ENCODE peak calls at places on chromosome 7, in five cellular contexts. N is PC-3, O is stomach, B is cardiac muscle cell, W is A673. Z is an unnamed sample.

GRCh38 chr7:130958846-130959245 is 224.8 kb upstream of the KLF14 start:
- DNase-seq in B (no peak), O (no peak), W (no peak), N (no peak), Z (no peak)

GRCh38 chr7:2459674-2460073 is 16.5 kb downstream of the GRIFIN start:
- DNase-seq in B (no peak), O (no peak), N (no peak), W (no peak), Z (no peak)

GRCh38 chr7:27198138-27198841 is 1.6 kb downstream of the HOXA13 start:
- DNase-seq in O (no peak), N (peak), W (no peak), B (no peak), Z (peak)

GRCh38 chr7:24722386-24723177 is 34.7 kb downstream of the GSDME start:
- DNase-seq in O (no peak), N (peak), B (peak), W (peak), Z (no peak)

GRCh38 chr7:904847-905246 is 28.5 kb downstream of the GET4 start:
- DNase-seq in B (peak), W (peak), N (peak), O (no peak), Z (no peak)

GRCh38 chr7:128918266-128918665 is 7.8 kb upstream of the KCP start:
- DNase-seq in W (no peak), N (no peak), B (no peak), O (no peak), Z (no peak)

GRCh38 chr7:1696671-1697498 is 26.8 kb downstream of the ELFN1 start:
- DNase-seq in B (no peak), N (no peak), O (no peak), W (no peak), Z (peak)

GRCh38 chr7:44880317-44881018 is 4.9 kb downstream of the PURB start:
- DNase-seq in N (no peak), O (no peak), W (no peak), B (no peak), Z (no peak)

GRCh38 chr7:20229652-20230500 is 12.7 kb upstream of the MACC1 start:
- DNase-seq in N (peak), O (no peak), B (peak), W (peak), Z (no peak)

GRCh38 chr7:1394371-1394770 is 64.9 kb downstream of the MICALL2 start:
- DNase-seq in B (no peak), W (no peak), O (no peak), N (no peak), Z (no peak)

DNA sequence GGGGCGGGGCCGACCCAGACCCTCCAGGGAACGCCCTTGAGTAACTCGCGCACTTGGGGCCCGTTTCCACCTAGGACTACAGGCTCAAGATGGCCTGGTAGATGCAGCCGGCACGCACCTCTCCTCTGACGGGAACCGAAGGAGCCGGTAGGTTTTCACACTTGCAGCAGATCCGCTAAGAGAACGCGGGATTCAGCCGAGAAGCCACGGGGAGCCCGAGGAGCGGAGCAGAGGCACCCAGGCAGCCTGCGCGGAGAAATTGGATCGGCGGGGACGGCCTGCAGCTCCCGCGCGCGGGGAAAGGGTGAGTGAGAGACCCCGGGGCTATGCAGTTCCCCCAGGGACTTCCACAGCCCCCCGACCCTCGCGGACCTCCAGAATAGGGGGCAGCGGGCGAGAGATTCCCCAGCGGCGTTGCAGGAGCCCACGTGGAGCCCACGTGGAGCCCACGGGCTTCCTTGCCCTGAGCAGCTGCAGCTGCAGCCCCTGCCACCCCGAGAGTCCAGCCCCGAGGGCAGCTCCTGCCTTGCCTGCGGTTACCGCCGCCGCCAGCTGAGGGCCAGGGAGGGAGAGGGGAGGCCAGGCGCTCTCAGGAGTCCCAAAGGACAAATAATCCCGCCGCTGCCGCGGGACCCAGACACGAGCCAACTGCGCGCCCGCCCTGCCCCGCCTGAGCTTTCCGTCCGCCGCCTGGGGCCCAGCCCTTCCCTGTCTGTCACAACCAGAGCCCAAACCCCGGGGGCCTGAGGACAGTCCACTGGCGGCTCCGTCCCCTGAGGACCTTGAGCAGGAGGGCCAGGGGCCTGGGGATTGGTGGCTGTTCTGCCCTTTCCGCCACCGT is 13.1 kb downstream of the IFT22 start:
- DNase-seq in B (peak), W (peak), O (peak), N (peak), Z (peak)
- H3K27ac ChIP-seq in B (no peak), W (peak), O (peak), N (peak), Z (no peak)

GRCh38 chr7:30430300-30430699 is 48.3 kb downstream of the NOD1 start:
- DNase-seq in B (peak), W (peak), O (no peak), N (no peak), Z (peak)

GRCh38 chr7:30433082-30433481 is 45.5 kb downstream of the NOD1 start:
- DNase-seq in N (no peak), W (no peak), B (peak), O (peak), Z (peak)

GRCh38 chr7:30427296-30428080 is 51.1 kb downstream of the NOD1 start:
- DNase-seq in B (no peak), O (no peak), N (no peak), W (no peak), Z (no peak)

GRCh38 chr7:30430777-30431176 is 47.8 kb downstream of the NOD1 start:
- DNase-seq in O (no peak), B (no peak), N (no peak), W (no peak), Z (peak)

GRCh38 chr7:30428586-30429530 is 49.7 kb downstream of the NOD1 start:
- DNase-seq in W (peak), B (no peak), N (no peak), O (no peak), Z (no peak)
- H3K27ac ChIP-seq in W (no peak), B (no peak), N (no peak), O (no peak), Z (no peak)

GRCh38 chr7:42096262-42096661 is 140.7 kb downstream of the GLI3 start:
- DNase-seq in O (no peak), W (no peak), N (no peak), B (no peak), Z (no peak)
- H3K27ac ChIP-seq in O (no peak), W (peak), N (peak), B (peak), Z (no peak)

DNA sequence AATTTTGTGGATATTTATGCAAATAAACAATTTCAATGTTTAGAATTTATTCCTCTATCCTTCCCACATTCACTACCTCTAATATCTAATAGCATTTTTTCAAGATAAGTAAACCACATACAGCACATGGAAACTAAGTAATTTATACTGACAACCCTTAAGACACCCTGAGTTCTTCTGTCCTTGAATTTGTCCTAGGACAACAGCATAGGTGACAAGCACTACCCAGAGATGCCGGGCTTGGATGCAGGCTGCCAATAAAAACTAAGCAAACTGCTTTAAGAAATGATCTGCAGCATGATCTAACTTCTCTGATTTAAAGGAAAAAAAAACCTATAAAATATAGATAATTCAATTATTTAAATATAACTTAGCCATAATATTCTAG is 22.7 kb downstream of the NT5C3A start:
- DNase-seq in N (no peak), O (no peak), W (no peak), B (no peak), Z (no peak)
- H3K27ac ChIP-seq in N (no peak), O (peak), W (peak), B (no peak), Z (no peak)

DNA sequence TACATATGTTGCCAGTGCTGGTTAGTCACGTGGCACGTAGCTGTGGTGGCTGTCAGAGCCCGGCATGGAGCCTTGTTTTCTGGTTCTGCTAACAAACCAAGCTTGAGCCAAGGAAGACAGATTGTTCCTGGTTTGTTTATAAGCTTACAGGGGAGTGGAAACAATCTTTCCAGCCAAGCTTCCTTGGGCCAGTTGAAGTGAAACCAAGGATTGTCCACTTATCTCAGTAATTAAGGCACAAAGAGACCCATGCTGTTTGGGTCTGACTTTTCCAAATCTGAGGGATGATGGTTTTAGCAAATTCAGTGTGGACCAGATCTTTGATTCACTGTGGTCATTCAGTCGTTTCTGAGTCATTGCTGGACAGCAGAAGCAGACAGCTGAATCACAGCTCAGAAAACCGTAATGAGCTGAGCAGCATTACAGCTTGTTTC is 297.3 kb upstream of the COBL start:
- DNase-seq in W (no peak), O (no peak), N (no peak), B (no peak), Z (no peak)
- H3K27ac ChIP-seq in W (no peak), O (no peak), N (no peak), B (no peak), Z (no peak)

GRCh38 chr7:139618482-139619366 is 95.2 kb downstream of the CLEC2L start:
- DNase-seq in O (peak), W (peak), B (peak), N (peak), Z (no peak)

GRCh38 chr7:139626817-139627216 is 103.3 kb downstream of the CLEC2L start:
- DNase-seq in N (no peak), B (no peak), W (no peak), O (no peak), Z (no peak)

GRCh38 chr7:139619367-139619657 is 95.8 kb downstream of the CLEC2L start:
- DNase-seq in W (no peak), O (no peak), N (peak), B (peak), Z (no peak)

GRCh38 chr7:139620676-139621344 is 97.3 kb downstream of the CLEC2L start:
- DNase-seq in B (peak), W (peak), N (peak), O (peak), Z (no peak)

DNA sequence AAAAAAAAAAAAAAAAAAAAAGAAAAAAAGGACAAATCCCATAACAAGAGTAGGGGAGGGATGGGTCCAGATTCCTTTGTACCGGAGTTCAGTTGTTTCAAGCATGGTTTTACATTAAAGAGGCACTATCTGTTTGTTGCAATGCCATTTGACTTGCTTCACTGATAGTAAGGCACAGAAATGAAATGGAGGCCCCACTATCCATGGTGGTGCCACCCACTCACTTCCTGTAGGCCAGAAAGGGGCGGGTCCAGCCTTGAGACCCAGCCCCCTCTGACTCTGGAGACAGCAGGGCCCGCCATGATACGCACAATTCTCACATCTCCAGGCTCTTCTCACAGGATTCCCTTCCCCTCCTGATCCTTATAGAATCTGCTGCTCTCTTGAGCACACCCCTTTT is 100.0 kb downstream of the CLEC2L start:
- DNase-seq in B (peak), O (no peak), N (no peak), W (peak), Z (no peak)
- H3K27ac ChIP-seq in B (no peak), O (no peak), N (no peak), W (peak), Z (no peak)

Z was measured in kidney.